ENCODE peak calls at places on chromosomes 2 and 18, in six cellular contexts. D is activated T-cell treated with anti-CD3 and anti-CD28 coated beads, Interleukin-2, amount 50 U/mL, for 72 hours; T is Right ventricle myocardium inferior; F is T-helper 17 cell; J is CD8-positive, alpha-beta T cell; V is stimulated activated memory B cell treated with anti-CD40 and anti-IgM and Interleukin-4, amounts not matched to agents 10 μg/mL and 1 μg/mL and 100 μg/mL, for 72 hours. R is an unnamed sample.

GRCh38 chr2:105378921-105379383 is 19.9 kb downstream of the FHL2 start:
- ATAC-seq in D (no peak), T (peak; percentile 5), F (no peak), J (no peak), V (no peak), R (no peak)

GRCh38 chr2:117918608-117919007 is 95.3 kb downstream of the CCDC93 start:
- ATAC-seq in D (no peak), T (no peak), F (no peak), J (no peak), V (no peak), R (no peak)

GRCh38 chr2:43251171-43251731 is 24.8 kb upstream of the ZFP36L2 start:
- ATAC-seq in D (no peak), T (peak; percentile 79), F (no peak), J (no peak), V (no peak), R (peak; percentile 83)

GRCh38 chr18:79317718-79318117 is 78.0 kb upstream of the NFATC1 start:
- ATAC-seq in D (no peak), T (no peak), F (no peak), J (no peak), V (no peak), R (no peak)

GRCh38 chr18:24063121-24063731 is 48.7 kb downstream of the TTC39C start:
- ATAC-seq in D (peak; percentile 91), T (no peak), F (peak; percentile 52), J (peak; percentile 58), V (no peak), R (no peak)

GRCh38 chr18:46152436-46152807 is 48.2 kb downstream of the HAUS1 start:
- ATAC-seq in D (no peak), T (peak; percentile 45), F (no peak), J (no peak), V (no peak), R (no peak)

GRCh38 chr2:144455979-144456378 is 63.9 kb downstream of the ZEB2 start:
- ATAC-seq in D (no peak), T (no peak), F (no peak), J (no peak), V (no peak), R (no peak)

GRCh38 chr18:33854086-33854826 is 276.2 kb downstream of the ASXL3 start:
- ATAC-seq in D (no peak), T (no peak), F (no peak), J (no peak), V (no peak), R (no peak)

GRCh38 chr18:44716697-44717163 is 36.0 kb downstream of the SETBP1 start:
- ATAC-seq in D (peak; percentile 89), T (no peak), F (no peak), J (no peak), V (peak; percentile 52), R (no peak)

GRCh38 chr18:55735199-55735855 is 147.3 kb upstream of the TCF4 start:
- ATAC-seq in D (no peak), T (no peak), F (no peak), J (no peak), V (no peak), R (no peak)

GRCh38 chr2:240586919-240587800 is 626 bp downstream of the CAPN10 start:
- ATAC-seq in D (peak; percentile 36), T (no peak), F (peak; percentile 51), J (peak; percentile 54), V (peak; percentile 37), R (peak; percentile 32)

GRCh38 chr2:135159191-135159590 is 107.1 kb downstream of the RAB3GAP1 start:
- ATAC-seq in D (no peak), T (no peak), F (no peak), J (no peak), V (no peak), R (no peak)

GRCh38 chr18:60684843-60685513 is 312.4 kb upstream of the MC4R start:
- ATAC-seq in D (no peak), T (no peak), F (no peak), J (no peak), V (no peak), R (no peak)

GRCh38 chr2:69242651-69243051 is 144.4 kb downstream of the GFPT1 start:
- ATAC-seq in D (no peak), T (no peak), F (no peak), J (no peak), V (no peak), R (peak; percentile 11)

GRCh38 chr2:180257247-180257646 is 250.2 kb upstream of the CWC22 start:
- ATAC-seq in D (no peak), T (no peak), F (no peak), J (no peak), V (no peak), R (no peak)